ENCODE peak calls at places on chromosomes 6 and 20, in seven cellular contexts. J is fibroblast of lung; L is RWPE1; Y is body of pancreas; P is neuronal stem cell; T is heart left ventricle; I is CD8-positive, alpha-beta T cell. S is an unnamed sample.

GRCh38 chr20:41349943-41350342 is 9.3 kb downstream of the LPIN3 start:
- DNase-seq in J (no peak), L (no peak), Y (no peak), P (no peak), T (no peak), I (no peak), S (no peak)

GRCh38 chr6:89525786-89526562 is 93.0 kb downstream of the ANKRD6 start:
- DNase-seq in J (no peak), L (no peak), Y (no peak), P (no peak), T (no peak), I (no peak), S (no peak)

GRCh38 chr20:3613821-3614440 is 49.3 kb downstream of the GFRA4 start:
- DNase-seq in J (peak), L (no peak), Y (no peak), P (no peak), T (no peak), I (no peak), S (no peak)

GRCh38 chr6:41427642-41428401 is 92.4 kb downstream of the NCR2 start:
- DNase-seq in J (no peak), L (peak), Y (peak), P (no peak), T (peak), I (no peak), S (no peak)

GRCh38 chr6:36927691-36928546 is 26.6 kb upstream of the PI16 start:
- DNase-seq in J (no peak), L (no peak), Y (no peak), P (no peak), T (peak), I (no peak), S (peak)

GRCh38 chr6:42177514-42178364 is 4.6 kb downstream of the GUCA1A start:
- DNase-seq in J (no peak), L (no peak), Y (no peak), P (peak), T (no peak), I (no peak), S (no peak)

GRCh38 chr20:44728835-44729342 is 13.7 kb downstream of the CCN5 start:
- DNase-seq in J (peak), L (peak), Y (peak), P (no peak), T (peak), I (no peak), S (peak)

GRCh38 chr6:145483191-145483996 is 251.9 kb downstream of the EPM2A start:
- DNase-seq in J (no peak), L (peak), Y (no peak), P (no peak), T (no peak), I (no peak), S (no peak)

GRCh38 chr6:12328701-12329100 is 38.5 kb downstream of the EDN1 start:
- DNase-seq in J (no peak), L (peak), Y (no peak), P (no peak), T (no peak), I (no peak), S (no peak)

GRCh38 chr6:108966855-108967755 is 118.9 kb downstream of the ARMC2 start:
- DNase-seq in J (peak), L (peak), Y (no peak), P (peak), T (peak), I (peak), S (no peak)

GRCh38 chr20:3123542-3123941 is 36.1 kb downstream of the FASTKD5 start:
- DNase-seq in J (no peak), L (no peak), Y (no peak), P (no peak), T (no peak), I (no peak), S (no peak)

GRCh38 chr6:53058388-53058890 is 6.8 kb upstream of the FBXO9 start:
- DNase-seq in J (no peak), L (no peak), Y (no peak), P (no peak), T (no peak), I (no peak), S (no peak)

GRCh38 chr6:30981942-30982772 is 1.4 kb upstream of the MUC21 start:
- DNase-seq in J (peak), L (no peak), Y (peak), P (peak), T (no peak), I (no peak), S (peak)

GRCh38 chr6:34484899-34485298 is 19.0 kb downstream of the PACSIN1 start:
- DNase-seq in J (no peak), L (peak), Y (no peak), P (no peak), T (no peak), I (peak), S (no peak)

GRCh38 chr6:101539510-101540245 is 146.2 kb downstream of the GRIK2 start:
- DNase-seq in J (peak), L (peak), Y (no peak), P (no peak), T (no peak), I (no peak), S (no peak)

GRCh38 chr6:4902363-4902762 is 101.5 kb downstream of the RPP40 start:
- DNase-seq in J (no peak), L (no peak), Y (no peak), P (no peak), T (no peak), I (no peak), S (no peak)

GRCh38 chr6:15551798-15552197 is 111.0 kb downstream of the DTNBP1 start:
- DNase-seq in J (no peak), L (no peak), Y (peak), P (peak), T (peak), I (no peak), S (no peak)

GRCh38 chr20:61400499-61400898 is 148.4 kb downstream of the CDH4 start:
- DNase-seq in J (no peak), L (no peak), Y (no peak), P (no peak), T (no peak), I (no peak), S (no peak)

GRCh38 chr20:3410464-3410863 is 3.0 kb upstream of the DNAAF9 start:
- DNase-seq in J (no peak), L (no peak), Y (no peak), P (no peak), T (no peak), I (no peak), S (no peak)

GRCh38 chr20:11219192-11219591 is 545.4 kb upstream of the JAG1 start:
- DNase-seq in J (no peak), L (no peak), Y (no peak), P (no peak), T (no peak), I (no peak), S (no peak)

GRCh38 chr6:160386869-160387518 is 38.8 kb downstream of the SLC22A3 start:
- DNase-seq in J (peak), L (peak), Y (no peak), P (no peak), T (no peak), I (no peak), S (no peak)

GRCh38 chr6:14732845-14733757 is 512.8 kb upstream of the JARID2 start:
- DNase-seq in J (peak), L (peak), Y (no peak), P (no peak), T (no peak), I (peak), S (no peak)

GRCh38 chr6:143964667-143965066 is 43.4 kb downstream of the PLAGL1 start:
- DNase-seq in J (peak), L (no peak), Y (no peak), P (no peak), T (peak), I (no peak), S (no peak)

GRCh38 chr20:19814241-19814640 is 56.2 kb downstream of the RIN2 start:
- DNase-seq in J (no peak), L (no peak), Y (no peak), P (no peak), T (no peak), I (no peak), S (no peak)

GRCh38 chr6:114253431-114253830 is 89.4 kb downstream of the HS3ST5 start:
- DNase-seq in J (no peak), L (no peak), Y (no peak), P (no peak), T (no peak), I (no peak), S (no peak)

GRCh38 chr6:167951781-167952511 is 45.5 kb upstream of the KIF25 start:
- DNase-seq in J (no peak), L (peak), Y (no peak), P (no peak), T (no peak), I (no peak), S (no peak)

GRCh38 chr6:36297511-36297910 is 27.7 kb downstream of the PNPLA1 start:
- DNase-seq in J (no peak), L (no peak), Y (no peak), P (no peak), T (no peak), I (no peak), S (no peak)

GRCh38 chr6:140736227-140736626 is 1361.8 kb upstream of the CITED2 start:
- DNase-seq in J (no peak), L (no peak), Y (no peak), P (no peak), T (no peak), I (no peak), S (no peak)

GRCh38 chr6:54646069-54646468 is 200.5 kb upstream of the FAM83B start:
- DNase-seq in J (no peak), L (no peak), Y (no peak), P (no peak), T (no peak), I (no peak), S (no peak)

GRCh38 chr20:38123021-38123587 is 42.0 kb downstream of the TGM2 start:
- DNase-seq in J (peak), L (no peak), Y (no peak), P (no peak), T (peak), I (no peak), S (peak)

GRCh38 chr6:16822529-16822928 is 61.3 kb upstream of the ATXN1 start:
- DNase-seq in J (no peak), L (peak), Y (no peak), P (no peak), T (no peak), I (no peak), S (no peak)

GRCh38 chr20:25077610-25078169 is 4.3 kb downstream of the VSX1 start:
- DNase-seq in J (no peak), L (no peak), Y (no peak), P (no peak), T (no peak), I (no peak), S (peak)

DNA sequence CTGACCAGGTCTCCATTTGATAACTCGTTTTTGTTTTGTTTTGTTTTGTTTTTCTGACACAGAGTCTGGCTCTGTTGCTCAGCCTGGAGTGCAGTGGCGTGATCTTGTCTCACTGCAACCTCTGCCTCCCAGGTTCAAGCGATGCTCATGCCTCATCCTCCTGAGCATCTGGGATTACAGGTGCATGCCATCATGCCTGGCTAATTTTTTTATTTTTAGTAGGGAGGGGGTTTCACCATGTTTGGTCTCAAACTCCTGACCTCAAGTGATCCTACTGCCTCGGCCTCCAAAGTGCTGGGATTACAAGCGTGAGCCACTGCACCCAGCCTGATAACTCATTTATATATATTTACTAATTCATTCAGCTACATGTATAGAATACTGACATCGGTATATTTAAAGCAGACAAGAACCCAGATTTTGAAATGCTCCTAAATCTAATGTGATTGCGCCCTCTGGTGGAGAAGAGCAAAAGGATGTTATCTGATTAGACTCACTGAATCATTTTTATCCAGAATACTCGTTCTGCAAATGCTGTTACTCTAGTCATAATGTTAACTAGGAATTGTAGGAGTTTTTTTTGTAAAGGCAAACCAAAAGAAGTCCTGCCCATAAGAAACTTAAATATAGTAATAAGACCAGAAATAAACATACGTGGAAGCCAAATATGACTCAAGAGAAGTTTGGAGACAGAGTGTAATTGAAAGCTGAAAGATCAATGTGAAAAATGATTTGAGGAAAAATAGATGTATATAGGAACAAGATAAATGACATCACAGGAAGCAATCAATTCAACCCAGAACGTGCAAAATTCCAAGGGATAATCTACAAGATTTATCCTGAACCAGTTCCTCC is 5.3 kb upstream of the COL12A1 start:
- DNase-seq in J (peak), L (peak), Y (peak), P (peak), T (peak), I (peak), S (peak)
- H3K27ac ChIP-seq in J (no peak), L (no peak), Y (no peak), P (no peak), T (no peak), I (no peak), S (no peak)

DNA sequence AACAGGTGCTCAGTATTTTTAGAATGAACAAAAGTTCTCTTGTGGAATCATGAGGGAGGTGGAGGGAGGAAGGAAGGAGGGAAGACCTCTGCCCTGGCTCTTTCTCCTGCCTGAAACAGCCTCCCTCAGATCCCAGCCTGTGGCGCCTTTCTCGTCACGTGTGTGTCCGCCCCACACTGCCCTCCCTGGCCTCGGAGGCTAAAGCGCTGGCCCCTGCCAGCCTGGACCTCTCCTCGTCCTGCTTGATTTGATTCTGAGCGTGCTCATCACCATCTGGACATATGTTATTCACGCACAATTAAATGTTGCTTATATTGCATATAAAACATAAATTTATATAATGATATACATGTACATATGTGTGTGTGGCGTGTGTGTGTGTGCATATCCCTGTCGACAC is 41.0 kb downstream of the PHACTR3 start:
- DNase-seq in J (no peak), L (no peak), Y (no peak), P (no peak), T (no peak), I (no peak), S (no peak)
- H3K27ac ChIP-seq in J (no peak), L (no peak), Y (no peak), P (no peak), T (no peak), I (no peak), S (no peak)

GRCh38 chr6:26375270-26375669 is 7.6 kb upstream of the BTN2A2 start:
- DNase-seq in J (no peak), L (no peak), Y (no peak), P (no peak), T (no peak), I (no peak), S (no peak)
- H3K27ac ChIP-seq in J (no peak), L (no peak), Y (no peak), P (no peak), T (no peak), I (no peak), S (no peak)

DNA sequence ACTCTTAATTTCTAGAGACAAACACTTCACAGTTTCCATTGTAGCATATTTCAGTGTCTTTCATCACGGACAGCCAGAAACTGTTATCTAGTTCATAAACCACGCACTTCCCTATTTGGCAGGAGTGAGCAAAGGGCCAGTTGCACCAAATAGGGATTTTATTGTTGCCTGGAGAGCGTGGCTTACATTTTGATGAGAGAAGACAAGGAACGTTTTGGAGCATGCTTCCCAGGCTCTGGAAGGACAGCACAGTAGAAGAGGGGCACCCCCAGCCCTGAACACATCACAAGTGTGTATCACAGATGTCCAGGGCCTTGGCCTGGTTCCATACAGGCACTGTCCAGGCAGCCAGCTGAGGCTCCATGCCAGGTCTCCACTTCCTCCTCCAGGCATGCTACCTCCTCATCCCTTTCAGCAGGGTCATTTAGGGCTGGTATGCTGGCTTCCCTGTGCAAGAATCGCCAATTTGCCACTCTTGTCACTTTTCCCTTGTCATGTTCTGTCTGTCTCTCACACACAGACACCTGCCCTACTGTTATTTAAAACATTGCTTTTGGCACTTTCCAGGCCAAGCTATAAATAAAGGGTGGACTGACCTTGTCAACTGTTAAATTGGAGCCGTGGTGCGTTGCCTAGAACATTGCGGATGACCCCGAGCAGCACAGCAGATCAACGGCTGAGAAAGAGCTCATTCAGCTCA is 235.0 kb upstream of the GMDS start:
- DNase-seq in J (no peak), L (no peak), Y (no peak), P (no peak), T (peak), I (no peak), S (no peak)
- H3K27ac ChIP-seq in J (no peak), L (no peak), Y (no peak), P (no peak), T (no peak), I (no peak), S (no peak)

GRCh38 chr6:125585470-125585869 is 164.0 kb upstream of the HEY2 start:
- DNase-seq in J (no peak), L (no peak), Y (no peak), P (no peak), T (no peak), I (no peak), S (no peak)

GRCh38 chr6:125586074-125586473 is 163.4 kb upstream of the HEY2 start:
- DNase-seq in J (no peak), L (peak), Y (no peak), P (no peak), T (no peak), I (no peak), S (no peak)

GRCh38 chr6:125586605-125587004 is 162.8 kb upstream of the HEY2 start:
- DNase-seq in J (no peak), L (no peak), Y (no peak), P (no peak), T (no peak), I (no peak), S (no peak)

GRCh38 chr6:125587624-125588023 is 161.8 kb upstream of the HEY2 start:
- DNase-seq in J (no peak), L (no peak), Y (no peak), P (no peak), T (no peak), I (no peak), S (no peak)

DNA sequence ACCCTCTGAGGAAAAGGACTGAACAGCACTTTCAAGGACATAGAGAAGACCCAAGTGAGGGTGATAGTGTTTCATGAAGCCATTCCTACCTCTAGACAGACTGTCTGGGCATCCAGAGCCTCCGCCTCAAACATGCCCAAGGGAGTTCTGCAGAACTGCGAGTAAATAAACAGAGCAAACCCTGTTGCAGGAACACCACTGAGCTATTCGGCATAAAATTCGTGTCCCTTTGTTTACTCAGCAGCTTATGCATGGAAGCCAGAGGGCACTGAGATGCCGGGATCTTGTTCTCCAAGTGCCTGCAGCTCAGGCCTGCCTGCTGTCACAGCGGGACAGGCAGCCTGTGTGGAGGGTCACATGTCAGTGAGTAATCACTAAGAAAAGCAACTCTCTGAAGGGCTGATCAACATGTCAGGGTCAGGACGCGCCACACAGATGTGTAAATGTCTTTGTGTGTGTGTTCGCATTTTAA is 164.9 kb upstream of the HEY2 start:
- DNase-seq in J (peak), L (no peak), Y (no peak), P (peak), T (peak), I (no peak), S (peak)
- H3K27ac ChIP-seq in J (no peak), L (no peak), Y (no peak), P (no peak), T (peak), I (no peak), S (peak)

DNA sequence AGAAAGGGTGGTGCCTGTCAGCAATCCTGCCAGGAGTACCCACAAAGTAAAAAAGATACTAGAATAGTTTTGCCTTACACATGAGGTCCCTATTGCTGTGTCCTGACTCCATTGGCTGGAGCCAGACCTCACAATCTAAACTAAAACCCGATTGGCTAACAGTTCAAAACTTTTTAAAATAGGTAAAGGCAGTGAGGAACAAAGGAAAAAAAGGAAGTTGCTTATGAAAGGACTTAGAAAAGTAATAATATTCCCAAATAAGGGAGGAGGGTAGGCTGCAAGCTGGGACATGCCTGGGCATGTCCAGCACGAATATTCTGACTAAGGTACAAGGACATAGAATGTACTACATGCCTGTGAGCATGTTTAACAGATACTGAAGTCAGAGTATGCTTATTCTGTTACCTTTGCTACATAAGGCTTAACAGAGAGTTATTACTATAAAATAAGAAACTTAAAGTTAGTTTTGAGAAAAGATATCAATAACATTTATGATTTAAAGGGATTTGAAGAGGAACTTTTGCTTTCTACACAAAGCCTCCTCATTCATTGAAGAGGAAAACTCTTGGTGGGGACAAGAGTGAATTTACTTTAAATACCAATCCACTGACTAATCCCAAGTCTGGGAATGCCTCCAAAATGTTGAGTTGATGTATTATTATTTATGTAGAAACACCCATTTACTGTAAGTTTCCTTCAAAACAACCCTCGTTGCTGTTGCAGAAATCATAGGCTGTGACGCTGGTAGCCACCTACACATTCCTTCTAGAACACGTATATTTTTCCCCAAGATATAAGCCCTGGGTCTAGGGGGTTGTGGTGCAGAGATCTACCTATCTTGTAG is 8.2 kb upstream of the MTHFD1L start:
- DNase-seq in J (peak), L (peak), Y (no peak), P (no peak), T (no peak), I (no peak), S (no peak)
- H3K27ac ChIP-seq in J (peak), L (peak), Y (peak), P (no peak), T (peak), I (no peak), S (peak)

S was measured in tibial artery.